ENCODE peak calls at places on chromosomes 6 and 20, in seven cellular contexts. G is stimulated activated naive CD8-positive, alpha-beta T cell treated with anti-CD3 and anti-CD28 coated beads, Interleukin-15, Interleukin-2, amounts not matched to agents 100 U/mL and 50 U/mL, for 24 hours; L is A549; K is ACHN; Z is WTC11; W is M059J; R is GM23248. J is an unnamed sample.

GRCh38 chr6:95286874-95287273 is 290.5 kb upstream of the MANEA start:
- DNase-seq in Z (no peak), W (no peak), K (no peak), G (no peak), L (no peak), R (no peak), J (no peak)

GRCh38 chr20:62065669-62066338 is at the start of gene TAF4:
- DNase-seq in R (peak), K (peak), G (peak), W (peak), L (peak), Z (peak), J (peak)

GRCh38 chr20:3224681-3225421 is 14.1 kb downstream of the SLC4A11 start:
- DNase-seq in W (peak), Z (no peak), K (no peak), R (no peak), G (no peak), L (no peak), J (no peak)

GRCh38 chr20:48609491-48609978 is 218.3 kb downstream of the PREX1 start:
- DNase-seq in L (no peak), W (no peak), G (no peak), R (no peak), Z (no peak), K (no peak), J (no peak)

GRCh38 chr6:114733596-114733995 is 390.8 kb upstream of the HS3ST5 start:
- DNase-seq in R (no peak), G (no peak), Z (no peak), L (no peak), K (no peak), W (no peak), J (no peak)

GRCh38 chr6:126625019-126625418 is 285.1 kb downstream of the CENPW start:
- DNase-seq in Z (peak), W (peak), G (no peak), L (no peak), K (peak), R (peak), J (peak)

GRCh38 chr20:63959699-63960075 is 3.5 kb upstream of the UCKL1 start:
- DNase-seq in K (no peak), Z (no peak), G (no peak), L (no peak), R (no peak), W (no peak), J (no peak)

GRCh38 chr6:21392177-21392576 is 201.4 kb upstream of the SOX4 start:
- DNase-seq in L (no peak), G (no peak), K (no peak), Z (no peak), W (no peak), R (no peak), J (no peak)

GRCh38 chr20:34703573-34704176 is 469 bp upstream of the TP53INP2 start:
- DNase-seq in G (no peak), R (peak), W (peak), L (no peak), K (no peak), Z (peak), J (no peak)

GRCh38 chr6:166341464-166341863 is 881 bp downstream of the SFT2D1 start:
- DNase-seq in Z (no peak), K (no peak), G (no peak), W (no peak), R (peak), L (no peak), J (no peak)

GRCh38 chr6:43355862-43356590 is 13.4 kb downstream of the ZNF318 start:
- DNase-seq in G (no peak), R (peak), Z (peak), L (peak), W (peak), K (peak), J (no peak)